ENCODE peak calls at places on chromosomes 1 and 21, in ten cellular contexts. J is foreskin keratinocyte, Y is amygdala, N is gastrocnemius medialis, E is left lobe of liver, T is GM23248, D is NCI-H1048, X is foreskin fibroblast, O is substantia nigra, C is activated B cell treated with CpG ODN at 0.5 μM for 24 hours. V is an unnamed sample.

GRCh38 chr1:164772635-164773034 is 213.7 kb downstream of the PBX1 start:
- DNase-seq in J (peak), Y (no peak), N (peak), E (no peak), T (peak), D (no peak), X (peak), O (no peak), C (no peak), V (peak)

GRCh38 chr1:107767156-107767582 is 197.8 kb downstream of the VAV3 start:
- DNase-seq in J (no peak), Y (no peak), N (no peak), E (no peak), T (no peak), D (no peak), X (no peak), O (no peak), C (no peak), V (no peak)

GRCh38 chr1:209884665-209885117 is 53.3 kb upstream of the SYT14 start:
- DNase-seq in J (peak), Y (no peak), N (peak), E (no peak), T (peak), D (no peak), X (peak), O (peak), C (no peak), V (peak)

GRCh38 chr1:34389974-34390373 is 213.3 kb downstream of the C1orf94 start:
- DNase-seq in J (no peak), Y (no peak), N (no peak), E (no peak), T (no peak), D (no peak), X (no peak), O (no peak), C (no peak), V (no peak)

GRCh38 chr1:65813956-65814355 is 21.3 kb downstream of the PDE4B start:
- DNase-seq in J (no peak), Y (no peak), N (no peak), E (no peak), T (peak), D (no peak), X (peak), O (peak), C (no peak), V (no peak)

GRCh38 chr1:206633708-206634121 is 1.6 kb upstream of the DYRK3 start:
- DNase-seq in J (peak), Y (no peak), N (no peak), E (no peak), T (peak), D (no peak), X (peak), O (no peak), C (no peak), V (peak)

GRCh38 chr1:3642921-3643675 is 6.8 kb downstream of the WRAP73 start:
- DNase-seq in J (no peak), Y (no peak), N (no peak), E (no peak), T (no peak), D (no peak), X (no peak), O (no peak), C (no peak), V (no peak)

GRCh38 chr21:41425954-41426655 is at the start of gene MX1:
- DNase-seq in J (peak), Y (no peak), N (peak), E (peak), T (peak), D (peak), X (peak), O (peak), C (peak), V (peak)

GRCh38 chr1:228921473-228921872 is 186.2 kb downstream of the RHOU start:
- DNase-seq in J (no peak), Y (no peak), N (no peak), E (no peak), T (no peak), D (no peak), X (no peak), O (no peak), C (no peak), V (no peak)

GRCh38 chr21:40053007-40053406 is 185.8 kb downstream of the PCP4 start:
- DNase-seq in J (no peak), Y (no peak), N (peak), E (no peak), T (no peak), D (no peak), X (no peak), O (peak), C (no peak), V (peak)

GRCh38 chr21:14573244-14573643 is 27.1 kb upstream of the SAMSN1 start:
- DNase-seq in J (no peak), Y (no peak), N (no peak), E (no peak), T (no peak), D (no peak), X (no peak), O (no peak), C (no peak), V (no peak)

GRCh38 chr1:228039504-228039903 is 32.7 kb downstream of the WNT3A start:
- DNase-seq in J (no peak), Y (no peak), N (no peak), E (peak), T (no peak), D (no peak), X (no peak), O (no peak), C (no peak), V (no peak)

GRCh38 chr1:212545941-212546638 is 62.5 kb upstream of the ATF3 start:
- DNase-seq in J (no peak), Y (peak), N (peak), E (no peak), T (peak), D (no peak), X (peak), O (no peak), C (no peak), V (peak)

GRCh38 chr1:27538793-27539192 is 48.8 kb upstream of the WASF2 start:
- DNase-seq in J (no peak), Y (no peak), N (peak), E (no peak), T (peak), D (no peak), X (peak), O (no peak), C (no peak), V (peak)

GRCh38 chr1:199808110-199808870 is 219.2 kb upstream of the NR5A2 start:
- DNase-seq in J (peak), Y (no peak), N (no peak), E (no peak), T (peak), D (no peak), X (no peak), O (no peak), C (no peak), V (no peak)

GRCh38 chr1:211517006-211517405 is 25.0 kb upstream of the RD3 start:
- DNase-seq in J (peak), Y (no peak), N (no peak), E (no peak), T (no peak), D (no peak), X (no peak), O (no peak), C (no peak), V (no peak)

GRCh38 chr1:27435566-27436203 is 43.3 kb downstream of the GPR3 start:
- DNase-seq in J (no peak), Y (no peak), N (no peak), E (no peak), T (peak), D (no peak), X (no peak), O (no peak), C (no peak), V (no peak)

GRCh38 chr1:11731719-11732283 is 4.1 kb upstream of the AGTRAP start:
- DNase-seq in J (peak), Y (peak), N (peak), E (peak), T (peak), D (no peak), X (peak), O (peak), C (no peak), V (peak)

GRCh38 chr21:36456714-36457399 is 23.1 kb downstream of the CLDN14 start:
- DNase-seq in J (no peak), Y (no peak), N (no peak), E (no peak), T (no peak), D (no peak), X (no peak), O (no peak), C (no peak), V (no peak)

GRCh38 chr1:95257758-95258157 is 23.7 kb downstream of the RWDD3 start:
- DNase-seq in J (peak), Y (no peak), N (no peak), E (no peak), T (no peak), D (no peak), X (no peak), O (no peak), C (no peak), V (no peak)

GRCh38 chr1:191174298-191174697 is 696.6 kb upstream of the BRINP3 start:
- DNase-seq in J (no peak), Y (no peak), N (no peak), E (no peak), T (no peak), D (no peak), X (no peak), O (no peak), C (no peak), V (no peak)

GRCh38 chr21:36693144-36694040 is 5.5 kb upstream of the SIM2 start:
- DNase-seq in J (no peak), Y (no peak), N (no peak), E (no peak), T (no peak), D (no peak), X (no peak), O (no peak), C (no peak), V (no peak)

GRCh38 chr21:41086551-41086950 is 81.4 kb upstream of the BACE2 start:
- DNase-seq in J (no peak), Y (no peak), N (no peak), E (no peak), T (no peak), D (no peak), X (no peak), O (no peak), C (no peak), V (no peak)

GRCh38 chr21:31198575-31198974 is 145.5 kb downstream of the TIAM1 start:
- DNase-seq in J (no peak), Y (no peak), N (no peak), E (no peak), T (peak), D (no peak), X (no peak), O (no peak), C (no peak), V (peak)

GRCh38 chr1:201982923-201983805 is 716 bp downstream of the RNPEP start:
- DNase-seq in J (peak), Y (peak), N (peak), E (peak), T (peak), D (no peak), X (peak), O (peak), C (peak), V (peak)

GRCh38 chr1:211935448-211935970 is 99.8 kb downstream of the INTS7 start:
- DNase-seq in J (no peak), Y (no peak), N (no peak), E (no peak), T (no peak), D (no peak), X (no peak), O (no peak), C (no peak), V (no peak)

V was measured in AG08395.